ENCODE peak calls at places on chromosome 15, in seven cellular contexts. N is Peyer's patch, T is astrocyte of the spinal cord, Y is upper lobe of right lung, I is cardiac muscle cell, X is tibial artery, D is activated B cell treated with CpG ODN at 0.5 μM for 24 hours. E is an unnamed sample.
A peak's percentile ranks its signal among the peaks of the same experiment; 100 is the strongest.

GRCh38 chr15:62779041-62779810 is 263.3 kb upstream of the TPM1 start:
- DNase-seq in N (no peak), T (peak; percentile 67), Y (no peak), I (peak; percentile 36), X (no peak), D (no peak), E (no peak)

GRCh38 chr15:88901713-88902490 is 6.6 kb upstream of the HAPLN3 start:
- DNase-seq in N (no peak), T (no peak), Y (no peak), I (no peak), X (no peak), D (no peak), E (no peak)

GRCh38 chr15:75024102-75024636 is 779 bp downstream of the PPCDC start:
- DNase-seq in N (no peak), T (no peak), Y (no peak), I (peak; percentile 17), X (no peak), D (no peak), E (no peak)

GRCh38 chr15:89021224-89021623 is 67.0 kb upstream of the ABHD2 start:
- DNase-seq in N (no peak), T (no peak), Y (peak; percentile 23), I (no peak), X (peak; percentile 91), D (no peak), E (no peak)

GRCh38 chr15:38195191-38195901 is 57.3 kb upstream of the SPRED1 start:
- DNase-seq in N (no peak), T (no peak), Y (no peak), I (no peak), X (no peak), D (no peak), E (no peak)

GRCh38 chr15:48352474-48353072 is 21.3 kb downstream of the DUT start:
- DNase-seq in N (peak; percentile 38), T (peak; percentile 82), Y (no peak), I (peak; percentile 79), X (no peak), D (no peak), E (no peak)

GRCh38 chr15:43249236-43249635 is 17.5 kb downstream of the TGM5 start:
- DNase-seq in N (no peak), T (no peak), Y (no peak), I (no peak), X (no peak), D (no peak), E (no peak)

GRCh38 chr15:73283341-73283962 is 85.3 kb downstream of the HCN4 start:
- DNase-seq in N (no peak), T (no peak), Y (no peak), I (no peak), X (no peak), D (no peak), E (no peak)

GRCh38 chr15:42986693-42987342 is 66.2 kb upstream of the TTBK2 start:
- DNase-seq in N (no peak), T (no peak), Y (no peak), I (no peak), X (no peak), D (no peak), E (no peak)

GRCh38 chr15:66839511-66840112 is 137.6 kb downstream of the SMAD6 start:
- DNase-seq in N (no peak), T (peak; percentile 3), Y (peak; percentile 4), I (no peak), X (peak; percentile 63), D (no peak), E (no peak)

DNA sequence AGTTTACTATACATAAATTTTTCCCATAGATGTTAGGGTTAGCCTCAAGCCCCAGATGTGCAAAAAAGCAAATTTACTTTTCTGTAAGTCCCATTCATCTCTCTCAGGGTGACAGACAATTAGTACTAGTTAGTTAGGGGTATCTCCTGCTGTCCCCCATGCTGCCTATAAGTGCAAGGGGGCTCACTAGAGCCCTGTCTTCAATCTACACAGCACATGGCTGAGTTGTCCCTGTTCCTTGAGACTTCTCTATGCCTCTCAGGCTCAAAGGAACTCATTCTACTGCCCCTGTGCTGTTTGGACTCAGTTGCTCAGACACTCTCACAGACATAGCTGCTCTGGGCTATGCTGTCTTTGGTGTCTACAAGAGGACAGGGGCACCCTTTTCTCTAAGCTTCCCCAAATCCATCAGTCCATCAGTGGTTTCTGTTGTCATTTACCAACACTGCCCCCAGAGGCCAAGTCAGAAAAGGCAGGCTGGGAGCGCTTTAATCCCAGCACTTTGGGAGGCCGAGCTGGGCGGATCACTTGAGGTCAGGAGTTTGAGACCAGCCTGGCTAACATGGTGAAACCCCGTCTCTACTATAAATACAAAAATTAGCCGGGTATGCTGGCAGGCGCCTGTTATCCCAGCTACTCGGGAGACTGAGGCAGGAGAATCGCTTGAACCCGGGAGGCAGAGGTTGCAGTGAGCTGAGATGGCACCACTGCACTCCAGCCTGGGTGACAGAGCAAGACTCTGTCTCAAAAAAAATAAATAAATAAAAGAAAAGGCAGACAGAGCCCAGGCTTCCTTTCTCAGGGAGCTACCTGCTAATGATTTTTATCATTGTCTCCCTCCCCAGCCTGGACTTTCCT is 31.4 kb upstream of the PRTG start:
- DNase-seq in N (peak; percentile 20), T (peak; percentile 27), Y (no peak), I (peak; percentile 58), X (no peak), D (no peak), E (no peak)
- TF ChIP-seq CTCF in N (peak; percentile 20), T (peak; percentile 65), Y (peak; percentile 71), I (peak; percentile 61), X (peak; percentile 52), D (no peak), E (peak; percentile 75)

GRCh38 chr15:31977812-31978662 is 52.3 kb upstream of the CHRNA7 start:
- DNase-seq in N (no peak), T (peak; percentile 23), Y (peak; percentile 75), I (peak; percentile 80), X (no peak), D (no peak), E (peak; percentile 66)
- TF ChIP-seq CTCF in N (peak; percentile 86), T (peak; percentile 88), Y (peak; percentile 80), I (peak; percentile 80), X (peak; percentile 49), D (peak; percentile 25), E (peak; percentile 90)

GRCh38 chr15:41895491-41895890 is 1.6 kb upstream of the SPTBN5 start:
- DNase-seq in N (no peak), T (no peak), Y (no peak), I (no peak), X (no peak), D (no peak), E (no peak)

GRCh38 chr15:41895957-41896356 is 2.1 kb upstream of the SPTBN5 start:
- DNase-seq in N (no peak), T (no peak), Y (no peak), I (no peak), X (no peak), D (no peak), E (no peak)

GRCh38 chr15:41894251-41894790 is 468 bp upstream of the SPTBN5 start:
- DNase-seq in N (no peak), T (no peak), Y (no peak), I (no peak), X (no peak), D (no peak), E (no peak)

GRCh38 chr15:41893422-41894250 is at the start of gene SPTBN5:
- DNase-seq in N (no peak), T (no peak), Y (no peak), I (no peak), X (no peak), D (no peak), E (no peak)

DNA sequence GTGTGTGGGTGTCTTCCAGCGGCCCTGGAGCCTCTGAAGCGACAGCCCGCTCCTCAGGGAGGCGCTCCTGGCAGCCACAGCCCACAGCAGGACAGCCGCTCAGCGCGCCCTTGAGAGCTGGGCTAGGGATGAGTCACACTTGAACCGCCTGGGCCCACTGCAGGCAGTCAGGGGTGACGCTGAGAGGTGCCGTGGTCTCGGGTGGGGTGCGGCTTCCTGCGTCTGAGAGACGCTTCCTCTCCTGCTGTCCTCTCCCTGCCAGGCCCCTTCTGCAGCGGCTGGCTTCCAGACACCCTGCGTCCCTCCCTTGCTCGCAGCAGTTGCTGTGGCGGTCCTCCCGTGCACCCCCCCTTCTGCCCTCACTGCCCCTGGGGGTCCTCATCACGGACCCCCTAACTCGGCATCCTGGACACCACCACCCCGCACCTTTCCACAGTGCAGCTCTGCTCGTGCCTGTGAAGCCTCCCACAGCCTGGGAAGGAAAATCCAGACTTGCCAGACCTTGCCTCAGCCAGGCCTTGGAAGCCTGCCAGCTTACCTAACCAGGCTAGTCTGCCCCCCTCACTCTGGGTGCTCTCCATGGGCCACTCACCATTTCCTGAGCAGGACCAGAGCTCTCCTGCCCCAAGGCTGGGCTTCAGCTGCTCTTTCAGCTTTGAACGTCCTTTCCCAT is 1.1 kb upstream of the SPTBN5 start:
- DNase-seq in N (peak; percentile 86), T (peak; percentile 75), Y (peak; percentile 87), I (no peak), X (peak; percentile 83), D (peak; percentile 68), E (no peak)
- TF ChIP-seq CTCF in N (no peak), T (peak; percentile 27), Y (no peak), I (peak; percentile 26), X (peak; percentile 12), D (no peak), E (no peak)

DNA sequence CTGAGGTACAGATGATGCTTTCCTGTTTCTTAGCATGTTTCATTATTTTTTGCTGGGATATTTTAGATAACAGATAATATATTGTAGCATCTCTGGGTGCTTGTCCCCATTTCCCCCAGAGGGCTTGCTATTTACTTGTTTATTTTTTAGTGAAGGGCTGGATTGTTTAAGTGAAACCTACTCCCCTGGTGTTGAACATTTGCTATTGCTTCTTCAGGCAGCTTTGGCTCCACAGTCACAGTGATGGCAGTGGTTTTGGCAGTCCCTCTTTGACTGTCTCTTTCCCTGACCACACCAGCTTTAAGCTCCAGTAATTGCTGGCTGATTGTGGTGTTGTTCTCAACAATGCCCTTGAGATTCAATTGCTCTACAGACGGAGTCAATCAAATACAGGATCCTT is 128.9 kb downstream of the KLF13 start:
- DNase-seq in N (no peak), T (no peak), Y (no peak), I (no peak), X (no peak), D (no peak), E (no peak)
- TF ChIP-seq CTCF in N (no peak), T (peak; percentile 28), Y (no peak), I (peak; percentile 34), X (no peak), D (no peak), E (peak; percentile 32)

GRCh38 chr15:71136159-71137137 is 21.2 kb downstream of the THSD4 start:
- DNase-seq in N (no peak), T (peak; percentile 81), Y (no peak), I (no peak), X (no peak), D (no peak), E (no peak)
- TF ChIP-seq CTCF in N (no peak), T (peak; percentile 15), Y (no peak), I (peak; percentile 29), X (no peak), D (no peak), E (no peak)

GRCh38 chr15:54277834-54278233 is 299.6 kb downstream of the UNC13C start:
- DNase-seq in N (no peak), T (no peak), Y (no peak), I (no peak), X (no peak), D (no peak), E (no peak)

DNA sequence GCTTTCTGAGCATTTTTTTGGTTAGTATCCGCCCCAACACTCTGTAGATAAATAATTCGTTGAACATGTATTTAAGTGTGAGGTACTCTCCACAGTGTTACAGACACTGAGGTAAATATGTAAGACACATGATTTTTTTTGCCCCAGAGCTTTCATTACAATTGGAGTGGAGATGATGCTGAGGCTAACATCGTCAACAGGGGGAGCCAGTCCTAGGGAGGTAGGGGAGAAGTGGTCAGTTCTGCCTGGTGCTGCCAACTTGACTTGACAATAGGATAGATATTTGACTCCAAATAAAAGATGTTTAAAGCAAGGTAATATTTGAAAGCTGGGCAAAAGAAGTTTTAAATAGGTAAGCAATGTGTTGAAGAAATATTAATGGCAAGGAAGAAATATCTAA is 295.7 kb downstream of the UNC13C start:
- DNase-seq in N (no peak), T (no peak), Y (no peak), I (peak; percentile 3), X (no peak), D (no peak), E (no peak)
- TF ChIP-seq CTCF in N (no peak), T (no peak), Y (peak; percentile 22), I (no peak), X (no peak), D (no peak), E (no peak)